ENCODE peak calls at places on chromosomes 12 and 14, in seven cellular contexts. R, O, I, W, Q, V and N are unnamed samples.

GRCh38 chr12:2801044-2801783 is 6.4 kb downstream of the FKBP4 start:
- DNase-seq in V (no peak), W (no peak), I (no peak), R (no peak), Q (no peak), O (no peak), N (no peak)

GRCh38 chr12:57454566-57455373 is at the start of gene INHBE:
- DNase-seq in Q (peak), I (no peak), W (no peak), O (no peak), V (no peak), R (no peak), N (no peak)

GRCh38 chr12:81835783-81836182 is 76.6 kb upstream of the PPFIA2 start:
- DNase-seq in V (no peak), W (no peak), Q (no peak), I (no peak), O (no peak), R (no peak), N (no peak)

GRCh38 chr14:22897357-22897756 is 14.3 kb downstream of the REM2 start:
- DNase-seq in W (no peak), O (no peak), I (no peak), Q (no peak), V (no peak), R (no peak), N (no peak)

GRCh38 chr14:22837059-22837749 is 819 bp downstream of the MMP14 start:
- DNase-seq in W (no peak), V (no peak), I (peak), R (no peak), O (no peak), Q (peak), N (peak)

GRCh38 chr12:128942960-128943477 is 89.7 kb downstream of the GLT1D1 start:
- DNase-seq in V (no peak), I (no peak), O (no peak), Q (no peak), R (no peak), W (no peak), N (no peak)

GRCh38 chr12:14290951-14291350 is 74.5 kb upstream of the ATF7IP start:
- DNase-seq in R (no peak), I (no peak), Q (no peak), O (no peak), V (no peak), W (no peak), N (no peak)

GRCh38 chr12:86170051-86170450 is 86.1 kb downstream of the MGAT4C start:
- DNase-seq in V (no peak), I (no peak), Q (no peak), R (no peak), O (no peak), W (no peak), N (no peak)

GRCh38 chr14:25250516-25250915 is 200.6 kb upstream of the STXBP6 start:
- DNase-seq in I (no peak), V (no peak), O (no peak), W (no peak), R (no peak), Q (no peak), N (no peak)

GRCh38 chr12:29692237-29692636 is 91.5 kb downstream of the TMTC1 start:
- DNase-seq in I (no peak), Q (no peak), O (no peak), R (no peak), W (no peak), V (no peak), N (no peak)

GRCh38 chr14:38616959-38617358 is 361.1 kb upstream of the CLEC14A start:
- DNase-seq in R (no peak), Q (no peak), W (no peak), I (no peak), V (no peak), O (no peak), N (no peak)

GRCh38 chr14:91089958-91090535 is 23.8 kb upstream of the DGLUCY start:
- DNase-seq in V (no peak), Q (no peak), W (no peak), R (no peak), O (no peak), I (no peak), N (no peak)

GRCh38 chr12:30896461-30896860 is 30.1 kb upstream of the TSPAN11 start:
- DNase-seq in V (no peak), O (no peak), Q (no peak), I (no peak), R (no peak), W (no peak), N (no peak)

GRCh38 chr12:14018080-14018479 is 36.7 kb upstream of the GRIN2B start:
- DNase-seq in V (no peak), Q (no peak), I (no peak), W (no peak), O (no peak), R (no peak), N (no peak)

GRCh38 chr12:59615392-59616165 is 19.8 kb downstream of the SLC16A7 start:
- DNase-seq in R (no peak), V (no peak), I (no peak), Q (no peak), O (no peak), W (no peak), N (no peak)

GRCh38 chr14:90692826-90693225 is 123.4 kb downstream of the TTC7B start:
- DNase-seq in Q (no peak), O (no peak), I (no peak), W (no peak), R (no peak), V (no peak), N (no peak)

DNA sequence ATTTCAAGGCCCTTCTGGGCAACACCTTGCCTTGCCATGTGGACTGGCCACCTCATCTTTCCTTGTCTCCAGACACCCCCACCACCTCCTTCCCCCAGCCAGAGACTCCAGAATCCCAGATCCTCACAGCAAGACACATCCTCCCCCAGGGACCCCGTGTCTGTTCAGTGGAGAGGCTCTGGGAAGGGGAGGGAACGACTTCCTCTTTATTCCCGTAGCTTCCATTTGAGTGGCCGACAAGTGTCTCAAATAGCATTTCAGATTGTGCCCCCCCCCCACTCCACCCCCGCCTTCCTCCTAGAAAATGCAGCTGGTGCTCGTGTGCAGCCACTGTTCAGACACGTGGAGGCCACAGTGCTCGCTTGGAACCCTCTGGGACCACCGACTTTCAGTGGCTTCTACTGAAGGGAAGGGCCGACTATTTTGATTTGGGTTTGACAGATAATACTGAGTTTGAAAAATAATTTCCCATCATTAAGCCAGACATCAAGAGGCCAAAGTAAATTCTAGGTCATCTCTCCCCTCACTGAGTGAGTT is 14.3 kb downstream of the PPP2R5C start:
- DNase-seq in Q (no peak), W (no peak), R (no peak), O (no peak), V (no peak), I (no peak), N (no peak)
- TF ChIP-seq CTCF in Q (no peak), W (no peak), R (no peak), O (no peak), V (no peak), I (no peak), N (no peak)

GRCh38 chr12:93706824-93707223 is 29.6 kb downstream of the CRADD start:
- DNase-seq in O (no peak), W (no peak), R (no peak), I (no peak), Q (no peak), V (no peak), N (no peak)

GRCh38 chr12:93705237-93705636 is 28.1 kb downstream of the CRADD start:
- DNase-seq in R (no peak), I (no peak), V (no peak), W (no peak), Q (no peak), O (no peak), N (no peak)

GRCh38 chr12:93709386-93709785 is 32.2 kb downstream of the CRADD start:
- DNase-seq in V (no peak), W (no peak), O (no peak), Q (no peak), I (no peak), R (no peak), N (no peak)

GRCh38 chr12:93706387-93706786 is 29.2 kb downstream of the CRADD start:
- DNase-seq in Q (no peak), I (no peak), W (no peak), V (no peak), O (no peak), R (no peak), N (no peak)

DNA sequence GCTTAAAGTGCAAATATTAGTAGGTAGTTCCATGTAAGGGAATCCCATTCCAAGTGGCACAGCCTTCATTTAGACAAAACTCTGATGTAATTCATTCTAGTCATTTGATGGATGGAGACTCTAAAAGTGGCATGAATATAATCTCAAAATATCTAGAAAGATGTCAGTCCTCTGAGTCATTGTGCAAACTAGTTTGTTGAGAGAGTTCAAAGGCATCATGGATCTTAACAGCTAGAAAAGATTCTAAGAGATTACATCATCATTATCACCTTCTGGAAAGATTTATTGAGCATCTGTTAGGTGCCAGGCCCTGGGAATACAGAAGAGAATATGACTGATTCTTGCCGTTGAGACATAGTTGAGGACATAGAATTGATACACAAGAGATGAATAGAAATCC is 30.7 kb downstream of the CRADD start:
- DNase-seq in R (no peak), W (no peak), I (no peak), O (no peak), Q (peak), V (peak), N (no peak)
- TF ChIP-seq POLR2A in R (no peak), W (no peak), I (no peak), O (no peak), Q (no peak), V (no peak), N (no peak)

GRCh38 chr12:68809190-68810026 is 1.4 kb downstream of the MDM2 start:
- DNase-seq in W (no peak), I (no peak), R (no peak), O (no peak), V (peak), Q (no peak), N (no peak)

GRCh38 chr12:68807576-68808387 is at the start of gene MDM2:
- DNase-seq in O (peak), W (peak), Q (peak), V (peak), R (peak), I (peak), N (peak)

GRCh38 chr12:68805592-68806120 is 2.3 kb upstream of the MDM2 start:
- DNase-seq in Q (no peak), I (no peak), O (no peak), W (no peak), R (no peak), V (no peak), N (no peak)

GRCh38 chr12:68806488-68807237 is 1.3 kb upstream of the MDM2 start:
- DNase-seq in R (no peak), I (no peak), V (no peak), O (no peak), W (peak), Q (no peak), N (no peak)

DNA sequence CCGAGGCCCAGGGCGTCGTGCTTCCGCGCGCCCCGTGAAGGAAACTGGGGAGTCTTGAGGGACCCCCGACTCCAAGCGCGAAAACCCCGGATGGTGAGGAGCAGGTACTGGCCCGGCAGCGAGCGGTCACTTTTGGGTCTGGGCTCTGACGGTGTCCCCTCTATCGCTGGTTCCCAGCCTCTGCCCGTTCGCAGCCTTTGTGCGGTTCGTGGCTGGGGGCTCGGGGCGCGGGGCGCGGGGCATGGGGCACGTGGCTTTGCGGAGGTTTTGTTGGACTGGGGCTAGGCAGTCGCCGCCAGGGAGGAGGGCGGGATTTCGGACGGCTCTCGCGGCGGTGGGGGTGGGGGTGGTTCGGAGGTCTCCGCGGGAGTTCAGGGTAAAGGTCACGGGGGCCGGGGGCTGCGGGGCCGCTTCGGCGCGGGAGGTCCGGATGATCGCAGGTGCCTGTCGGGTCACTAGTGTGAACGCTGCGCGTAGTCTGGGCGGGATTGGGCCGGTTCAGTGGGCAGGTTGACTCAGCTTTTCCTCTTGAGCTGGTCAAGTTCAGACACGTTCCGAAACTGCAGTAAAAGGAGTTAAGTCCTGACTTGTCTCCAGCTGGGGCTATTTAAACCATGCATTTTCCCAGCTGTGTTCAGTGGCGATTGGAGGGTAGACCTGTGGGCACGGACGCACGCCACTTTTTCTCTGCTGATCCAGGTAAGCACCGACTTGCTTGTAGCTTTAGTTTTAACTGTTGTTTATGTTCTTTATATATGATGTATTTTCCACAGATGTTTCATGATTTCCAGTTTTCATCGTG is 612 bp downstream of the MDM2 start:
- DNase-seq in Q (peak), V (peak), I (peak), R (peak), O (peak), W (peak), N (peak)
- TF ChIP-seq CTCF in Q (no peak), V (no peak), I (peak), R (peak), O (no peak), W (no peak), N (peak)

GRCh38 chr12:103930787-103931536 is 752 bp downstream of the HSP90B1 start:
- DNase-seq in O (no peak), V (no peak), Q (peak), R (peak), W (peak), I (peak), N (peak)

GRCh38 chr12:103933237-103933636 is 3.0 kb downstream of the HSP90B1 start:
- DNase-seq in W (no peak), V (no peak), Q (no peak), O (no peak), R (no peak), I (no peak), N (no peak)

GRCh38 chr12:103929909-103930786 is at the start of gene HSP90B1:
- DNase-seq in V (peak), Q (peak), R (peak), O (peak), W (peak), I (peak), N (peak)

GRCh38 chr12:103928736-103929050 is 1.5 kb upstream of the HSP90B1 start:
- DNase-seq in R (peak), I (peak), W (no peak), V (no peak), O (no peak), Q (no peak), N (peak)

DNA sequence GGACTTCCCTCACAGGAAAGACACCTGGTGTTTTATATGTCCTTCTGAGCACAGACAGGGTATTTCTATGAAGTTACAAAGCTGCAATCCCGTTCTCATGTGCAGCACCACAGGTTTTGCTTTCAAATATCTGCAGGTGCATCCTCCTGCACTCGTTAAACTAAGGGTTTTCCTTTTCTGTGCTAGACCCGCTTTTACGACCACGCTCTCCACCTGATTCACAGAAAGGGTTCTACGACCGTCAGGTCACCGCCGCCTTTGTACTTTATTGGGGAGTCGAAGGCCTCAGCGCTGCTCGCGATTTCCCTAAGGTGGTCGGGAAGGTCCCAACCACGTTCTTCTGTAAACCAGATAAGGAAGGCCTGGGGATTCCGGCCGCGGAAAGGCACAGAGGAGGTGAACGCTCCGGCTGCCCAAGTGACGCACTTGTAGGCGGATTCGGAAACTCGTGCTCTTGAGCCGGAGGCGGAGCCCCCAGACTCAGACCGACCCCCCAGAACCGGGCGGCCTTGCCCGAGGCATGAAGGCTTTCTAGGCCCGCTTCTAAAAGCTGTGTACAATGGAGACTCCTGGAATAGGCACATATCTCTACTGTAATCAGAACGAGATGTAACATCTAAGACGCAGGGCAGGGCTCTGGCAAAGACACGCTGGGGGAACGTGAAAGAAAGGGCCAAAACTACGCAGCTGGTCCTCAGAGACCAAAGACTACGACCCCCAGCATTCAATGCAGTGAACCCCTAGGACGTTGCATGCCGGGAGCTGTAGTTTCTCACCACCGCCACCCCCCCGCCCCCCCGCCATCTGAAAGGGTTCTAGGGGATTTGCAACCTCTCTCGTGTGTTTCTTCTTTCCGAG is 930 bp upstream of the HSP90B1 start:
- DNase-seq in O (peak), W (peak), R (peak), I (peak), V (peak), Q (peak), N (peak)
- TF ChIP-seq POLR2A in O (peak), W (no peak), R (peak), I (peak), V (peak), Q (peak), N (peak)

DNA sequence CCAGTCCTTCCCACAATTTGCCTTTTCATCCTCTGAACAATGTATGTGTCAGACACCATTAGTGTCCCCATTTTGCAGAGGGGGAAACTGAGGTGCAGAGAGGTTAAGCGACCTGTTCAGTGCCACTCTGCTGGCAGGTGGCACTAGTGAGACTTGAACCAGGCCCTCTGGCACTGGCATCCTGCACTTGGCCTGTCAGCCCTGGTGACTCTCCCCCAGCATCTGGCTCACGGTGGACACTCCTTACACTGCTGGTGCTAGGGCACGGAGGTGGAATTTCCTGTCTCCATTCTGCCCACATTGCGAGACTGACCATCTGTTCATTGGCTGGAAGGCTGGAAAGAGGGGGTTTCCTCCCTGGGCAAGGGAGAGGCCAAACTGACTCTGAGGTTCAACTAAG is 48.7 kb downstream of the CCNK start:
- DNase-seq in R (no peak), Q (no peak), W (no peak), O (no peak), I (no peak), V (no peak), N (no peak)
- TF ChIP-seq CTCF in R (no peak), Q (peak), W (no peak), O (no peak), I (no peak), V (no peak), N (no peak)